ENCODE peak calls at places on chromosomes 2 and 18, in eight cellular contexts. K is osteocyte, V is A549, M is HT1080, T is NCI-H1694, D is pons, H is AG04450, J is AG09319. E is an unnamed sample.
A peak's percentile ranks its signal among the peaks of the same experiment; 100 is the strongest.

GRCh38 chr18:77020561-77020960 is 112.0 kb downstream of the MBP start:
- DNase-seq in K (no peak), V (no peak), M (no peak), T (no peak), D (peak; percentile 50), H (no peak), J (no peak), E (no peak)

GRCh38 chr2:94982156-94982555 is 43.4 kb upstream of the MAL start:
- DNase-seq in K (no peak), V (no peak), M (no peak), T (no peak), D (no peak), H (no peak), J (no peak), E (no peak)

GRCh38 chr2:21939961-21940360 is 816.2 kb downstream of the TDRD15 start:
- DNase-seq in K (no peak), V (no peak), M (peak; percentile 8), T (no peak), D (no peak), H (no peak), J (no peak), E (no peak)

GRCh38 chr18:78521136-78521535 is 458.5 kb upstream of the SALL3 start:
- DNase-seq in K (peak; percentile 77), V (no peak), M (no peak), T (no peak), D (no peak), H (no peak), J (no peak), E (no peak)

GRCh38 chr2:65404988-65405697 is 27.3 kb downstream of the SPRED2 start:
- DNase-seq in K (no peak), V (no peak), M (no peak), T (no peak), D (no peak), H (no peak), J (no peak), E (no peak)

GRCh38 chr2:213420829-213421385 is 136.6 kb downstream of the SPAG16 start:
- DNase-seq in K (no peak), V (no peak), M (no peak), T (no peak), D (no peak), H (no peak), J (no peak), E (no peak)

GRCh38 chr18:11066038-11066437 is 83.3 kb downstream of the PIEZO2 start:
- DNase-seq in K (no peak), V (no peak), M (no peak), T (no peak), D (no peak), H (no peak), J (no peak), E (no peak)

GRCh38 chr2:83229443-83229842 is 1229.6 kb downstream of the SUCLG1 start:
- DNase-seq in K (no peak), V (no peak), M (no peak), T (no peak), D (no peak), H (no peak), J (no peak), E (no peak)

GRCh38 chr2:74984947-74985637 is 26.6 kb downstream of the POLE4 start:
- DNase-seq in K (no peak), V (no peak), M (no peak), T (no peak), D (no peak), H (no peak), J (no peak), E (no peak)

GRCh38 chr2:236047886-236048540 is 120.2 kb downstream of the GBX2 start:
- DNase-seq in K (no peak), V (peak; percentile 42), M (no peak), T (no peak), D (no peak), H (no peak), J (no peak), E (no peak)

GRCh38 chr2:191436368-191437055 is 191.3 kb downstream of the MYO1B start:
- DNase-seq in K (no peak), V (no peak), M (no peak), T (no peak), D (peak; percentile 71), H (no peak), J (no peak), E (no peak)

GRCh38 chr2:28952806-28953190 is 28.3 kb upstream of the TOGARAM2 start:
- DNase-seq in K (no peak), V (peak; percentile 59), M (no peak), T (peak; percentile 14), D (no peak), H (no peak), J (no peak), E (no peak)

GRCh38 chr2:74617123-74617522 is 31.0 kb downstream of the M1AP start:
- DNase-seq in K (no peak), V (no peak), M (no peak), T (no peak), D (no peak), H (no peak), J (no peak), E (no peak)

GRCh38 chr18:22332590-22332989 is 85.1 kb downstream of the CTAGE1 start:
- DNase-seq in K (no peak), V (peak; percentile 35), M (peak; percentile 50), T (no peak), D (no peak), H (no peak), J (no peak), E (no peak)

GRCh38 chr2:118292991-118293390 is 204.7 kb downstream of the INSIG2 start:
- DNase-seq in K (no peak), V (no peak), M (no peak), T (no peak), D (no peak), H (no peak), J (no peak), E (no peak)

GRCh38 chr18:54335638-54336173 is 22.0 kb downstream of the STARD6 start:
- DNase-seq in K (no peak), V (no peak), M (no peak), T (no peak), D (no peak), H (no peak), J (no peak), E (no peak)

GRCh38 chr2:11303290-11304013 is 41.0 kb downstream of the ROCK2 start:
- DNase-seq in K (no peak), V (no peak), M (no peak), T (no peak), D (no peak), H (no peak), J (no peak), E (no peak)

GRCh38 chr2:179824961-179825360 is 36.5 kb downstream of the ZNF385B start:
- DNase-seq in K (no peak), V (no peak), M (no peak), T (no peak), D (no peak), H (no peak), J (no peak), E (no peak)

GRCh38 chr18:79352432-79352831 is 43.3 kb upstream of the NFATC1 start:
- DNase-seq in K (no peak), V (no peak), M (no peak), T (no peak), D (no peak), H (no peak), J (no peak), E (no peak)

GRCh38 chr2:29606105-29606871 is 315.1 kb downstream of the ALK start:
- DNase-seq in K (no peak), V (no peak), M (peak; percentile 94), T (peak; percentile 20), D (no peak), H (peak; percentile 68), J (peak; percentile 50), E (peak; percentile 85)

GRCh38 chr2:63738019-63738418 is 103.7 kb upstream of the UGP2 start:
- DNase-seq in K (no peak), V (peak; percentile 15), M (peak; percentile 8), T (no peak), D (no peak), H (no peak), J (no peak), E (no peak)

GRCh38 chr2:96325884-96326255 is 753 bp downstream of the ITPRIPL1 start:
- DNase-seq in K (no peak), V (no peak), M (no peak), T (peak; percentile 6), D (no peak), H (no peak), J (no peak), E (no peak)

GRCh38 chr2:158967114-158967730 is 1.2 kb upstream of the TANC1 start:
- DNase-seq in K (no peak), V (no peak), M (no peak), T (no peak), D (no peak), H (no peak), J (no peak), E (peak; percentile 42)

GRCh38 chr2:202932425-202933138 is 20.5 kb downstream of the CARF start:
- DNase-seq in K (peak; percentile 87), V (no peak), M (peak; percentile 56), T (no peak), D (no peak), H (no peak), J (no peak), E (no peak)

GRCh38 chr2:104025296-104025695 is 828.6 kb upstream of the POU3F3 start:
- DNase-seq in K (no peak), V (no peak), M (peak; percentile 3), T (no peak), D (no peak), H (no peak), J (no peak), E (no peak)

E was measured in cardiac muscle cell.